ENCODE peak calls at places on chromosomes 11 and 22, in nine cellular contexts. S is HepG2; T is CD8-positive, alpha-beta T cell; V is keratinocyte; A is endodermal cell; J is K562; P is sigmoid colon; C is colonic mucosa; W is H1. R is an unnamed sample.

GRCh38 chr11:134711563-134711962 is 299.5 kb upstream of the B3GAT1 start:
- DNase-seq in S (no peak), T (no peak), V (no peak), A (no peak), J (no peak), P (no peak), C (no peak), W (no peak), R (no peak)

GRCh38 chr22:37911697-37912096 is 5.6 kb downstream of the MICALL1 start:
- DNase-seq in S (no peak), T (no peak), V (no peak), A (peak; percentile 70), J (no peak), P (no peak), C (no peak), W (no peak), R (no peak)

GRCh38 chr11:102604011-102604410 is 21.1 kb downstream of the MMP20 start:
- DNase-seq in S (no peak), T (no peak), V (no peak), A (no peak), J (no peak), P (no peak), C (no peak), W (no peak), R (no peak)

GRCh38 chr11:7089328-7090251 is 792 bp downstream of the RBMXL2 start:
- DNase-seq in S (no peak), T (no peak), V (no peak), A (no peak), J (no peak), P (no peak), C (no peak), W (no peak), R (no peak)

GRCh38 chr22:48574776-48575566 is 1252.7 kb downstream of the BRD1 start:
- DNase-seq in S (peak; percentile 58), T (no peak), V (no peak), A (peak; percentile 91), J (no peak), P (no peak), C (peak; percentile 22), W (peak; percentile 33), R (peak; percentile 19)

GRCh38 chr11:75349540-75350116 is 1.8 kb downstream of the ARRB1 start:
- DNase-seq in S (no peak), T (no peak), V (no peak), A (peak; percentile 76), J (peak; percentile 70), P (peak; percentile 72), C (peak; percentile 64), W (no peak), R (no peak)

GRCh38 chr11:96267001-96267489 is 76.0 kb downstream of the MAML2 start:
- DNase-seq in S (no peak), T (no peak), V (no peak), A (no peak), J (no peak), P (no peak), C (no peak), W (no peak), R (no peak)

GRCh38 chr11:28338371-28338770 is 230.2 kb downstream of the METTL15 start:
- DNase-seq in S (no peak), T (no peak), V (no peak), A (no peak), J (no peak), P (no peak), C (no peak), W (no peak), R (no peak)

GRCh38 chr11:75667831-75668507 is 869 bp downstream of the MAP6 start:
- DNase-seq in S (no peak), T (peak; percentile 13), V (no peak), A (peak; percentile 89), J (no peak), P (peak; percentile 79), C (peak; percentile 22), W (no peak), R (peak; percentile 51)

GRCh38 chr22:23529166-23530103 is 50.7 kb downstream of the IGLL1 start:
- DNase-seq in S (no peak), T (no peak), V (no peak), A (peak; percentile 65), J (no peak), P (peak; percentile 55), C (no peak), W (no peak), R (no peak)

GRCh38 chr22:25051983-25052710 is 99.6 kb downstream of the KIAA1671 start:
- DNase-seq in S (peak; percentile 8), T (no peak), V (no peak), A (no peak), J (no peak), P (no peak), C (peak; percentile 73), W (no peak), R (peak; percentile 52)

GRCh38 chr22:38186429-38186828 is 4.8 kb upstream of the PLA2G6 start:
- DNase-seq in S (no peak), T (no peak), V (no peak), A (no peak), J (no peak), P (no peak), C (no peak), W (no peak), R (no peak)

GRCh38 chr22:42623756-42624446 is 9.2 kb upstream of the POLDIP3 start:
- DNase-seq in S (no peak), T (no peak), V (no peak), A (no peak), J (no peak), P (no peak), C (no peak), W (no peak), R (peak; percentile 50)

GRCh38 chr11:94171693-94172440 is 43.2 kb downstream of the PANX1 start:
- DNase-seq in S (peak; percentile 31), T (peak; percentile 42), V (no peak), A (peak; percentile 91), J (peak; percentile 75), P (no peak), C (peak; percentile 41), W (peak; percentile 36), R (peak; percentile 26)

GRCh38 chr22:37482244-37482643 is 3.9 kb downstream of the MFNG start:
- DNase-seq in S (no peak), T (no peak), V (no peak), A (no peak), J (no peak), P (no peak), C (no peak), W (no peak), R (no peak)

GRCh38 chr11:35126000-35126878 is 12.7 kb upstream of the CD44 start:
- DNase-seq in S (no peak), T (no peak), V (no peak), A (no peak), J (no peak), P (no peak), C (no peak), W (no peak), R (no peak)

GRCh38 chr11:120132645-120133185 is 5.2 kb downstream of the TRIM29 start:
- DNase-seq in S (no peak), T (no peak), V (no peak), A (no peak), J (no peak), P (no peak), C (no peak), W (no peak), R (no peak)

GRCh38 chr22:39142088-39142667 is 10.3 kb downstream of the CBX7 start:
- DNase-seq in S (no peak), T (no peak), V (no peak), A (peak; percentile 40), J (no peak), P (peak; percentile 61), C (no peak), W (no peak), R (no peak)

GRCh38 chr22:34160117-34160758 is 240.0 kb upstream of the LARGE1 start:
- DNase-seq in S (no peak), T (no peak), V (no peak), A (peak; percentile 70), J (no peak), P (no peak), C (no peak), W (no peak), R (no peak)

GRCh38 chr11:78564037-78564888 is 10.4 kb downstream of the NARS2 start:
- DNase-seq in S (peak; percentile 60), T (peak; percentile 50), V (no peak), A (peak; percentile 62), J (peak; percentile 73), P (no peak), C (peak; percentile 68), W (no peak), R (no peak)

GRCh38 chr11:72300268-72300667 is 56.3 kb upstream of the PHOX2A start:
- DNase-seq in S (no peak), T (no peak), V (no peak), A (peak; percentile 23), J (no peak), P (no peak), C (no peak), W (no peak), R (no peak)

GRCh38 chr11:118878187-118878586 is 5.5 kb upstream of the CXCR5 start:
- DNase-seq in S (no peak), T (no peak), V (no peak), A (no peak), J (peak; percentile 32), P (no peak), C (no peak), W (no peak), R (no peak)
- H3K4me1 ChIP-seq in S (peaks cover 17% of the 10 kb centered on the region), T (peaks cover 74% of the 10 kb centered on the region), V (peaks cover 6% of the 10 kb centered on the region), A (no peaks in the 10 kb centered on the region), J (peaks cover 2% of the 10 kb centered on the region), P (no peaks in the 10 kb centered on the region), C (no peaks in the 10 kb centered on the region), W (no peaks in the 10 kb centered on the region), R (no peaks in the 10 kb centered on the region)

GRCh38 chr11:69910519-69911309 is 91.5 kb upstream of the FGF3 start:
- DNase-seq in S (no peak), T (no peak), V (no peak), A (peak; percentile 55), J (no peak), P (no peak), C (no peak), W (no peak), R (no peak)
- TF ChIP-seq CTCF in S (peak; percentile 34), T (no peak), V (no peak), A (peak; percentile 24), J (peak; percentile 18), P (no peak), C (no peak), W (no peak), R (no peak)

DNA sequence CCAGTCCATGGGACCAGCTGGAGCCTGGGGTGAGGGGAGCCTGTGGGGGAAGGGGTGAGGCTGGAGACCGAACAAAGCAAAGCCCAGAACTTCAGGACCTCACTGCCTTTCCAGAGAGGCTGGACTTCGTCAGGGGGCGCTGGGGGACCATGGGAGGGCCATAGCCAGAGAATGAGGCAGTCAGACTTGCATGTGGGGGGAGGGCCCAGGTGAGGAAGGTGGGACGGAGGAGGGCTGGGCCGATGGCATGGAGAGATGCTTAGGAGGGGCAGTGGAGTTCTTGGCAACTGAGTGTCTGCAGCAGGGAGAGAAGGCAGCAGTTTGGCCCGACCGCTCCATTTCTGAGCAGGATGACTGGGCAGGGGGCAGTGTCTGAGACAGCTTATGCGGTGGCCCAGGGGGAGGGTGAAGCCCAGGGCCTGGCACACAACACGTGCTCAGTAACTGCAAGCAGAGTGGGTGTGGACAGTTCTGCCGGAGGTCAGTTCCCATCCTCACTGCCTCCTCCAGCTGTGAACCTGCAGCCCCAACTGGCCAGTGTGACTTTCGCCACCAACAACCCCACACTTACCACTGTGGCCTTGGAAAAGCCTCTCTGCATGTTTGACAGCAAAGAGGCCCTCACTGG is 796 bp downstream of the UPK3A start:
- DNase-seq in S (no peak), T (no peak), V (no peak), A (peak; percentile 84), J (peak; percentile 19), P (no peak), C (no peak), W (no peak), R (no peak)
- H3K4me3 ChIP-seq in S (peak overlapping the region; percentile 30), T (no peak overlapping the region), V (no peak overlapping the region), A (peak overlapping the region; percentile 67), J (no peak overlapping the region), P (no peak overlapping the region), C (no peak overlapping the region), W (peak overlapping the region; percentile 67), R (no peak overlapping the region)

GRCh38 chr22:49929553-49929979 is 11.1 kb downstream of the CRELD2 start:
- DNase-seq in S (no peak), T (peak; percentile 85), V (no peak), A (peak; percentile 90), J (peak; percentile 61), P (peak; percentile 80), C (peak; percentile 63), W (no peak), R (peak; percentile 77)
- H3K4me1 ChIP-seq in S (peaks cover 45% of the 10 kb centered on the region), T (peaks cover 45% of the 10 kb centered on the region), V (peaks cover 14% of the 10 kb centered on the region), A (no peaks in the 10 kb centered on the region), J (peaks cover 11% of the 10 kb centered on the region), P (peaks cover 24% of the 10 kb centered on the region), C (peaks cover 12% of the 10 kb centered on the region), W (no peaks in the 10 kb centered on the region), R (peaks cover 53% of the 10 kb centered on the region)